ENCODE peak calls at places on chromosomes 2 and 18, in four cellular contexts. R, T, X and H are unnamed samples.

GRCh38 chr2:39411186-39411944 is 25.7 kb downstream of the MAP4K3 start:
- DNase-seq in R (no peak), T (no peak), X (no peak), H (no peak)

GRCh38 chr18:53567935-53568574 is 656.4 kb downstream of the MBD2 start:
- DNase-seq in R (peak; percentile 73), T (no peak), X (peak; percentile 3), H (no peak)

GRCh38 chr2:107592225-107592624 is 234.5 kb upstream of the RGPD4 start:
- DNase-seq in R (no peak), T (no peak), X (no peak), H (no peak)

GRCh38 chr2:131566371-131566770 is 38.7 kb downstream of the CCDC74A start:
- DNase-seq in R (no peak), T (no peak), X (no peak), H (no peak)

GRCh38 chr2:231780123-231780908 is 766 bp downstream of the PDE6D start:
- DNase-seq in R (peak; percentile 71), T (peak; percentile 3), X (no peak), H (peak; percentile 18)

GRCh38 chr2:230777681-230778080 is 65.0 kb downstream of the CAB39 start:
- DNase-seq in R (no peak), T (no peak), X (no peak), H (no peak)

GRCh38 chr2:77652499-77652898 is 130.3 kb upstream of the LRRTM4 start:
- DNase-seq in R (no peak), T (no peak), X (no peak), H (no peak)

GRCh38 chr2:15964936-15965563 is 24.7 kb downstream of the MYCN start:
- DNase-seq in R (no peak), T (no peak), X (no peak), H (no peak)

GRCh38 chr2:65177754-65178442 is 48.0 kb upstream of the RAB1A start:
- DNase-seq in R (no peak), T (no peak), X (no peak), H (no peak)

GRCh38 chr2:85831735-85832134 is 57.1 kb downstream of the ST3GAL5 start:
- DNase-seq in R (no peak), T (no peak), X (no peak), H (no peak)